ENCODE peak calls at places on chromosome 4, in seven cellular contexts. V is Kasumi-1; E is activated T-cell treated with anti-CD3 and anti-CD28 coated beads for 1 hour; X is C1 segment of cervical spinal cord; T is stimulated activated CD4-positive, alpha-beta T cell treated with anti-CD3 and anti-CD28 coated beads, Interleukin-2, amount 100 ng/mL, for 48 hours; Z is A549; S is D341Med. D is an unnamed sample.

GRCh38 chr4:87865288-87865687 is 32.5 kb downstream of the MEPE start:
- DNase-seq in V (no peak), E (no peak), X (no peak), T (no peak), Z (peak), S (no peak), D (no peak)

GRCh38 chr4:147891476-147892115 is 159.7 kb downstream of the ARHGAP10 start:
- DNase-seq in V (no peak), E (no peak), X (no peak), T (no peak), Z (no peak), S (no peak), D (no peak)

GRCh38 chr4:13541720-13542576 is 2.4 kb downstream of the NKX3-2 start:
- DNase-seq in V (no peak), E (no peak), X (no peak), T (no peak), Z (peak), S (no peak), D (peak)

GRCh38 chr4:110514889-110515479 is 39.0 kb downstream of the ENPEP start:
- DNase-seq in V (peak), E (no peak), X (no peak), T (no peak), Z (peak), S (no peak), D (no peak)

GRCh38 chr4:131430302-131430701 is 1718.8 kb upstream of the PCDH10 start:
- DNase-seq in V (peak), E (no peak), X (no peak), T (no peak), Z (peak), S (no peak), D (no peak)

GRCh38 chr4:19300213-19300612 is 951.5 kb upstream of the SLIT2 start:
- DNase-seq in V (no peak), E (no peak), X (no peak), T (no peak), Z (no peak), S (no peak), D (no peak)

GRCh38 chr4:176927664-176928063 is 134.9 kb upstream of the VEGFC start:
- DNase-seq in V (no peak), E (no peak), X (no peak), T (no peak), Z (peak), S (no peak), D (peak)

GRCh38 chr4:7740866-7741525 is 198.7 kb downstream of the AFAP1 start:
- DNase-seq in V (no peak), E (no peak), X (no peak), T (no peak), Z (no peak), S (no peak), D (no peak)

GRCh38 chr4:158818595-158818994 is 49.8 kb downstream of the FNIP2 start:
- DNase-seq in V (no peak), E (no peak), X (no peak), T (no peak), Z (no peak), S (no peak), D (no peak)

GRCh38 chr4:80229590-80229989 is 32.3 kb downstream of the PRDM8 start:
- DNase-seq in V (no peak), E (no peak), X (no peak), T (no peak), Z (no peak), S (no peak), D (no peak)

GRCh38 chr4:80215449-80216052 is 18.2 kb downstream of the PRDM8 start:
- DNase-seq in V (peak), E (no peak), X (no peak), T (no peak), Z (no peak), S (no peak), D (no peak)

GRCh38 chr4:94525993-94526740 is 74.4 kb downstream of the PDLIM5 start:
- DNase-seq in V (no peak), E (no peak), X (no peak), T (no peak), Z (no peak), S (no peak), D (no peak)

GRCh38 chr4:38190717-38191178 is 230.6 kb downstream of the PTTG2 start:
- DNase-seq in V (no peak), E (no peak), X (no peak), T (no peak), Z (no peak), S (no peak), D (no peak)

GRCh38 chr4:107719211-107719926 is 665 bp downstream of the PAPSS1 start:
- DNase-seq in V (peak), E (no peak), X (peak), T (peak), Z (peak), S (no peak), D (peak)

GRCh38 chr4:119587796-119588195 is 40.8 kb downstream of the PDE5A start:
- DNase-seq in V (no peak), E (no peak), X (no peak), T (no peak), Z (no peak), S (no peak), D (no peak)

GRCh38 chr4:139295317-139296299 is 5.7 kb upstream of the NAA15 start:
- DNase-seq in V (peak), E (peak), X (peak), T (peak), Z (peak), S (peak), D (peak)

GRCh38 chr4:134200811-134201215 is 776 bp downstream of the PABPC4L start:
- DNase-seq in V (no peak), E (no peak), X (no peak), T (no peak), Z (no peak), S (no peak), D (peak)

GRCh38 chr4:160510925-160511324 is 1408.0 kb downstream of the RAPGEF2 start:
- DNase-seq in V (no peak), E (no peak), X (no peak), T (no peak), Z (peak), S (no peak), D (no peak)

GRCh38 chr4:145083891-145084640 is 13.9 kb downstream of the ANAPC10 start:
- DNase-seq in V (no peak), E (no peak), X (no peak), T (no peak), Z (no peak), S (no peak), D (no peak)

GRCh38 chr4:13246107-13246506 is 238.0 kb downstream of the RAB28 start:
- DNase-seq in V (no peak), E (no peak), X (no peak), T (no peak), Z (no peak), S (no peak), D (no peak)

GRCh38 chr4:90120037-90120436 is 7.2 kb upstream of the CCSER1 start:
- DNase-seq in V (peak), E (no peak), X (no peak), T (no peak), Z (no peak), S (peak), D (peak)

GRCh38 chr4:186760576-186760975 is 36.9 kb upstream of the FAT1 start:
- DNase-seq in V (no peak), E (no peak), X (no peak), T (no peak), Z (peak), S (no peak), D (no peak)

GRCh38 chr4:42655921-42656735 is 777 bp downstream of the ATP8A1 start:
- DNase-seq in V (peak), E (peak), X (peak), T (peak), Z (no peak), S (peak), D (peak)

GRCh38 chr4:24497221-24497620 is 87.1 kb downstream of the DHX15 start:
- DNase-seq in V (no peak), E (no peak), X (no peak), T (no peak), Z (no peak), S (no peak), D (no peak)

GRCh38 chr4:182975806-182976205 is 58.6 kb upstream of the DCTD start:
- DNase-seq in V (peak), E (no peak), X (no peak), T (peak), Z (peak), S (no peak), D (no peak)

GRCh38 chr4:14096406-14096965 is 469.0 kb upstream of the BOD1L1 start:
- DNase-seq in V (no peak), E (no peak), X (no peak), T (no peak), Z (no peak), S (no peak), D (no peak)

GRCh38 chr4:7364979-7365378 is 69.8 kb downstream of the PSAPL1 start:
- DNase-seq in V (no peak), E (no peak), X (no peak), T (no peak), Z (no peak), S (no peak), D (peak)

GRCh38 chr4:85084371-85085170 is 118.1 kb upstream of the WDFY3 start:
- DNase-seq in V (peak), E (no peak), X (no peak), T (peak), Z (peak), S (peak), D (peak)

GRCh38 chr4:185213341-185213740 is 3.9 kb downstream of the SNX25 start:
- DNase-seq in V (no peak), E (no peak), X (no peak), T (no peak), Z (no peak), S (no peak), D (no peak)